ENCODE peak calls at places on chromosome X, in nine cellular contexts. I is cardiac fibroblast, K is coronary artery, N is pancreas, W is stomach, D is esophagus squamous epithelium, T is uterus, F is breast epithelium, Y is mammary epithelial cell. C is an unnamed sample.

GRCh38 chrX:34868633-34869032 is 74.0 kb upstream of the FAM47B start:
- DNase-seq in Y (no peak), K (no peak), T (no peak), F (no peak), N (no peak), W (no peak), I (no peak), D (no peak), C (no peak)

GRCh38 chrX:264634-265455 is 16.3 kb upstream of the PLCXD1 start:
- DNase-seq in W (peak; percentile 76), K (no peak), F (no peak), T (no peak), D (no peak), Y (no peak), I (peak; percentile 48), N (no peak), C (no peak)

GRCh38 chrX:45851434-45851991 is 650.8 kb upstream of the DIPK2B start:
- DNase-seq in W (peak; percentile 38), T (peak; percentile 18), I (no peak), K (no peak), F (no peak), Y (peak; percentile 87), D (no peak), N (no peak), C (no peak)

GRCh38 chrX:103464071-103464773 is 55.1 kb downstream of the RAB40A start:
- DNase-seq in T (peak; percentile 21), I (peak; percentile 64), N (no peak), F (no peak), W (no peak), Y (peak; percentile 36), K (no peak), D (no peak), C (peak; percentile 70)

GRCh38 chrX:47168495-47169073 is 23.6 kb downstream of the RBM10 start:
- DNase-seq in W (no peak), D (no peak), Y (no peak), F (no peak), T (peak; percentile 2), K (no peak), I (no peak), N (no peak), C (no peak)

GRCh38 chrX:39854772-39855747 is 242.7 kb downstream of the BCOR start:
- DNase-seq in N (no peak), K (no peak), Y (no peak), F (no peak), T (no peak), W (no peak), I (no peak), D (no peak), C (no peak)

GRCh38 chrX:16774746-16775145 is 11.5 kb upstream of the TXLNG start:
- DNase-seq in I (no peak), D (no peak), T (no peak), W (no peak), K (no peak), N (no peak), F (no peak), Y (peak; percentile 12), C (no peak)

GRCh38 chrX:124223524-124223923 is 108.9 kb upstream of the TEX13D start:
- DNase-seq in T (no peak), D (no peak), N (no peak), W (no peak), F (no peak), Y (no peak), I (no peak), K (no peak), C (no peak)

GRCh38 chrX:53422091-53422914 is at the start of the genes RIBC1 and SMC1A:
- DNase-seq in Y (peak; percentile 98), T (peak; percentile 99), W (peak; percentile 99), D (peak; percentile 83), F (peak; percentile 94), I (peak; percentile 98), K (peak; percentile 99), N (peak; percentile 96), C (peak; percentile 97)

GRCh38 chrX:53080628-53081580 is 1.3 kb upstream of the TSPYL2 start:
- DNase-seq in D (no peak), F (no peak), Y (no peak), W (no peak), T (no peak), N (no peak), K (no peak), I (peak; percentile 37), C (no peak)

GRCh38 chrX:72641601-72642000 is 69.0 kb upstream of the HDAC8 start:
- DNase-seq in Y (peak; percentile 13), I (no peak), K (no peak), W (no peak), F (no peak), D (no peak), N (no peak), T (no peak), C (no peak)

GRCh38 chrX:3461824-3462508 is 115.5 kb upstream of the MXRA5 start:
- DNase-seq in K (no peak), I (no peak), Y (no peak), F (no peak), W (no peak), N (no peak), D (no peak), T (no peak), C (peak; percentile 6)

GRCh38 chrX:74613350-74614192 is 853 bp downstream of the RLIM start:
- DNase-seq in F (no peak), D (no peak), K (no peak), Y (peak; percentile 24), I (peak; percentile 49), W (peak; percentile 26), N (no peak), T (no peak), C (peak; percentile 20)

DNA sequence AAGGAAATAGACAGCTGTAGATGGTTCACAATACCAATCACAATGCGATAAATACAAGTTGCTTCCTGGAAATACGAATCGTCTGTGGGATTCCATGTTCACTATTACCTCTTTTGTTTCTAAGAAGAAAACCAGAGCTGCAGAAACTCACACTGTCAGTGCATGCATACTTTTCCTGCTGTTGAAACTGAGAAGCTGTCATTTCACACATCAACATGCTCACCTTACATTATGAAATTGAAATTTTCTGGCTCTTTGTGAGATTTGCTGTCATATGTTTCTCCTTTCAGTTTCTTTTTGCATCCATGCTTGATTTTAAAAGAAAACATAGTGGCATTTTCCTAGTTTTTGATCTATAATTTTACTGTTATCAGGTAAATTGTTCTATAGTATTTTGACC is 418.3 kb upstream of the HTR2C start:
- DNase-seq in W (no peak), K (no peak), T (no peak), F (no peak), N (no peak), Y (no peak), D (no peak), I (no peak), C (no peak)
- H3K4me3 ChIP-seq in W (no peak overlapping the region), K (no peak overlapping the region), T (no peak overlapping the region), F (no peak overlapping the region), N (no peak overlapping the region), Y (no peak overlapping the region), D (no peak overlapping the region), I (no peak overlapping the region), C (no peak overlapping the region)

GRCh38 chrX:49106296-49106695 is 17.2 kb downstream of the GPKOW start:
- DNase-seq in D (no peak), I (no peak), F (no peak), T (no peak), N (no peak), Y (no peak), W (no peak), K (no peak), C (no peak)

GRCh38 chrX:49103637-49104036 is 19.9 kb downstream of the GPKOW start:
- DNase-seq in K (no peak), I (no peak), W (no peak), N (no peak), D (no peak), F (no peak), T (no peak), Y (no peak), C (no peak)

GRCh38 chrX:49108641-49109040 is 14.9 kb downstream of the GPKOW start:
- DNase-seq in T (no peak), K (no peak), Y (no peak), I (no peak), F (no peak), N (no peak), D (no peak), W (no peak), C (no peak)

GRCh38 chrX:49110417-49110816 is 13.1 kb downstream of the GPKOW start:
- DNase-seq in Y (no peak), I (no peak), F (no peak), T (no peak), K (no peak), D (no peak), N (no peak), W (no peak), C (no peak)

DNA sequence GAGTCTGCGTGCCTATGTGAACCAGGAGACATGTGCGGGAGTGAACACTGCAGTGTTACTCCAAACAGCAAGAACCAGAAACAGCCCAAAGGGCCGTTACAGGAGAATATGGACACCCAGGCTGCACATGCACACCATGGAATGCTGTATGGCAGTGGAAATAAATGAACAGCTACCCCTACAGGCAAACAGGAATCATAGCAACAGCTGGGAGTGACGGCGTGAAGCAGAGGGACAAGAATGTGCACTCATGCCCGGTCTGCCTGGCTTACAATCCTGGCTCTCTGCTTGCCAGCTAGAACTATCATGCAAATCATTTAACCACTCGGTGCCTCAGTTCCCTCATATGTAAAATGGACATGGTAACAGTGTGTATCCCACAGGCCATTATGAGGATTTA is 16.6 kb downstream of the GPKOW start:
- DNase-seq in W (peak; percentile 29), T (no peak), F (no peak), N (no peak), D (no peak), K (no peak), Y (no peak), I (peak; percentile 69), C (peak; percentile 32)
- TF ChIP-seq CTCF in W (no peak), T (no peak), F (no peak), N (peak; percentile 17), D (peak; percentile 19), K (no peak), Y (peak; percentile 25), I (peak; percentile 55), C (peak; percentile 43)

DNA sequence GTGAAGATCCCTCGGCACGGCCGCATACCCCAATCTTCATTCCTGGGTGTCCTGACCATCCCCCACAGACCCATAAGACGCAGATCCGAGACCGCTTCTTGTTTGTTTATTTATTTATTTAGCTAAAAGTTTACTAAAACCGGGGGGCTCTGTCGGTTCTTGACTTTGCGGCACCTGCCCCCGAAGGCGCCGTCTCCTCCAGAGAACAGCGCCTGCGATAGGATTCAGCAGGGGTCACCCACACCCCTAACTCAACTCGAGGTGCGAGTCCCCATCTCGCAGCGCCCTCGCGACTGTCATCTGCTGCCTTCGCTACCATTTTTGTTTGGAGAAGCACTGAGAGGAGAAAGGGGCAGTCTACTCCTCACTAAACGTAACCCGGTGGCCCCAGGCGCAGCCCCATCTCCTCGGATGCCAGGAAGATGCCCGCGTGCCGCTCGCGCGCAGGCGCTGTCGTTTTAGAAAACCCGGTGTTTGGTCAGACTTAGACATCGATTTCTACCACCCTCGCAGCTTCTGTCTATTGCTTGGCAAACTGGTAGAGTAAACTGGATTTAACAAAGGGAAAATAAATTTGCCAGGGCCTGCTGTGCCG is 18.9 kb upstream of the GPR101 start:
- DNase-seq in D (no peak), I (no peak), T (no peak), Y (no peak), W (no peak), F (no peak), K (no peak), N (no peak), C (no peak)
- H3K4me3 ChIP-seq in D (peak overlapping the region; percentile 34), I (peak overlapping the region; percentile 30), T (peak overlapping the region; percentile 12), Y (peak overlapping the region; percentile 33), W (peak overlapping the region; percentile 48), F (peak overlapping the region; percentile 60), K (peak overlapping the region; percentile 62), N (no peak overlapping the region), C (peak overlapping the region; percentile 44)

GRCh38 chrX:119816300-119816699 is 24.9 kb upstream of the RPL39 start:
- DNase-seq in T (no peak), K (no peak), N (no peak), F (no peak), Y (no peak), D (no peak), W (no peak), I (no peak), C (no peak)

GRCh38 chrX:119817130-119817690 is 25.8 kb upstream of the RPL39 start:
- DNase-seq in Y (no peak), W (no peak), D (no peak), T (no peak), F (no peak), K (no peak), N (no peak), I (peak; percentile 11), C (no peak)
- TF ChIP-seq CTCF in Y (no peak), W (no peak), D (no peak), T (no peak), F (no peak), K (no peak), N (no peak), I (no peak), C (no peak)

C was measured in foreskin fibroblast.